ENCODE peak calls at places on chromosome 15, in seven cellular contexts. B is GM12865, C is GM13976, W is NCI-H345, Q is KBM-7, A is amygdala, P is Right ventricle myocardium superior. I is an unnamed sample.

GRCh38 chr15:79523266-79523665 is 91.1 kb downstream of the MINAR1 start:
- DNase-seq in P (no peak), Q (no peak), W (no peak), A (no peak), C (no peak), B (no peak), I (no peak)

GRCh38 chr15:89401636-89402252 is 67.1 kb upstream of the POLG start:
- DNase-seq in C (no peak), B (peak; percentile 28), Q (peak; percentile 69), W (no peak), A (no peak), P (no peak), I (no peak)

GRCh38 chr15:70576683-70577082 is 186.7 kb downstream of the UACA start:
- DNase-seq in B (no peak), C (no peak), A (no peak), P (no peak), W (no peak), Q (no peak), I (no peak)

GRCh38 chr15:75749820-75750219 is 37.2 kb upstream of the CSPG4 start:
- DNase-seq in P (no peak), Q (no peak), A (no peak), C (no peak), B (no peak), W (no peak), I (no peak)

GRCh38 chr15:53830707-53831386 is 71.4 kb upstream of the WDR72 start:
- DNase-seq in Q (no peak), P (no peak), B (no peak), W (no peak), C (no peak), A (no peak), I (no peak)

GRCh38 chr15:62742409-62743171 is 300.0 kb upstream of the TPM1 start:
- DNase-seq in W (peak; percentile 38), Q (peak; percentile 78), A (no peak), C (peak; percentile 67), B (peak; percentile 65), P (peak; percentile 80), I (peak; percentile 62)

GRCh38 chr15:55247276-55247675 is 42.3 kb downstream of the RAB27A start:
- DNase-seq in C (no peak), Q (no peak), W (no peak), A (no peak), P (no peak), B (no peak), I (no peak)

GRCh38 chr15:79370716-79371115 is 59.8 kb downstream of the TMED3 start:
- DNase-seq in A (no peak), C (no peak), B (no peak), Q (peak; percentile 22), P (no peak), W (no peak), I (peak; percentile 40)

GRCh38 chr15:68552344-68552743 is 26.4 kb upstream of the CORO2B start:
- DNase-seq in A (no peak), B (no peak), C (no peak), Q (no peak), W (no peak), P (no peak), I (no peak)

GRCh38 chr15:48191574-48192225 is at the start of gene CTXN2:
- DNase-seq in Q (no peak), C (no peak), B (no peak), W (peak; percentile 29), P (no peak), A (peak; percentile 2), I (no peak)

GRCh38 chr15:91992940-91993339 is 139.4 kb downstream of the SLCO3A1 start:
- DNase-seq in P (no peak), B (no peak), Q (peak; percentile 11), C (no peak), W (no peak), A (no peak), I (no peak)

GRCh38 chr15:38793181-38793580 is 228.6 kb upstream of the RASGRP1 start:
- DNase-seq in P (no peak), Q (no peak), B (no peak), W (no peak), C (no peak), A (no peak), I (no peak)

GRCh38 chr15:32677238-32677750 is 35.8 kb downstream of the SCG5 start:
- DNase-seq in B (no peak), W (peak; percentile 58), A (no peak), Q (no peak), C (no peak), P (no peak), I (no peak)

GRCh38 chr15:76968310-76968709 is 26.6 kb upstream of the PSTPIP1 start:
- DNase-seq in B (no peak), Q (no peak), W (no peak), A (no peak), C (no peak), P (no peak), I (no peak)

GRCh38 chr15:30023798-30024295 is 58.9 kb upstream of the GOLGA8J start:
- DNase-seq in B (no peak), C (no peak), Q (no peak), W (no peak), P (no peak), A (no peak), I (no peak)

GRCh38 chr15:66670698-66671580 is 31.1 kb upstream of the SMAD6 start:
- DNase-seq in A (no peak), C (no peak), Q (no peak), P (no peak), B (no peak), W (peak; percentile 0), I (no peak)

GRCh38 chr15:69468241-69469121 is 15.9 kb downstream of the RPLP1 start:
- DNase-seq in Q (peak; percentile 85), P (no peak), A (no peak), C (peak; percentile 56), B (peak; percentile 72), W (peak; percentile 87), I (no peak)

GRCh38 chr15:31478781-31479221 is 152.2 kb downstream of the KLF13 start:
- DNase-seq in C (no peak), A (no peak), B (no peak), P (no peak), Q (no peak), W (no peak), I (no peak)

GRCh38 chr15:101099183-101099582 is 152.7 kb downstream of the CHSY1 start:
- DNase-seq in B (no peak), W (no peak), A (no peak), P (no peak), C (no peak), Q (no peak), I (no peak)

GRCh38 chr15:54099010-54099409 is 120.8 kb downstream of the UNC13C start:
- DNase-seq in Q (no peak), C (no peak), P (no peak), A (no peak), B (no peak), W (no peak), I (no peak)

GRCh38 chr15:74614744-74615312 is 808 bp upstream of the CLK3 start:
- DNase-seq in C (peak; percentile 99), B (peak; percentile 89), W (peak; percentile 64), A (peak; percentile 56), Q (peak; percentile 79), P (peak; percentile 93), I (peak; percentile 88)

GRCh38 chr15:80210612-80211554 is 41.1 kb downstream of the CTXND1 start:
- DNase-seq in W (no peak), B (peak; percentile 35), Q (no peak), P (no peak), C (peak; percentile 37), A (no peak), I (no peak)

GRCh38 chr15:33086500-33087141 is 107.9 kb downstream of the FMN1 start:
- DNase-seq in B (peak; percentile 51), Q (peak; percentile 50), P (no peak), A (no peak), C (peak; percentile 34), W (peak; percentile 34), I (peak; percentile 54)

GRCh38 chr15:34470091-34470490 is 32.5 kb upstream of the GOLGA8A start:
- DNase-seq in C (no peak), B (no peak), W (no peak), A (no peak), P (no peak), Q (no peak), I (no peak)

GRCh38 chr15:72180771-72181324 is 16.7 kb downstream of the GRAMD2A start:
- DNase-seq in A (no peak), B (no peak), C (no peak), P (no peak), Q (no peak), W (no peak), I (no peak)

GRCh38 chr15:74396445-74397238 is 29.2 kb upstream of the CYP11A1 start:
- DNase-seq in B (peak; percentile 93), P (no peak), A (no peak), C (peak; percentile 85), Q (peak; percentile 80), W (no peak), I (no peak)